ENCODE peak calls at places on chromosomes 6 and 20, in eight cellular contexts. One of them, this sample, is unnamed.
A peak's percentile ranks its signal among the peaks of the same experiment; 100 is the strongest.

GRCh38 chr6:9690388-9690787 is 724.5 kb downstream of the TFAP2A start:
- DNase-seq in OCI-LY7: no peak
- DNase-seq in GM23248: no peak
- DNase-seq in PC-3: no peak
- DNase-seq in hepatocyte: no peak
- DNase-seq in GM23338: peak; percentile 7
- DNase-seq in HCT116: no peak
- DNase-seq in neural progenitor cell: no peak
- DNase-seq in this sample: no peak

GRCh38 chr6:137363805-137364138 is 130.4 kb downstream of the OLIG3 start:
- DNase-seq in OCI-LY7: peak; percentile 12
- DNase-seq in GM23248: peak; percentile 28
- DNase-seq in PC-3: no peak
- DNase-seq in hepatocyte: no peak
- DNase-seq in GM23338: no peak
- DNase-seq in HCT116: no peak
- DNase-seq in neural progenitor cell: no peak
- DNase-seq in this sample: no peak

GRCh38 chr20:50404419-50405234 is 105.6 kb upstream of the PTPN1 start:
- DNase-seq in OCI-LY7: no peak
- DNase-seq in GM23248: no peak
- DNase-seq in PC-3: no peak
- DNase-seq in hepatocyte: no peak
- DNase-seq in GM23338: no peak
- DNase-seq in HCT116: no peak
- DNase-seq in neural progenitor cell: no peak
- DNase-seq in this sample: no peak

GRCh38 chr20:7856756-7857155 is 83.5 kb downstream of the HAO1 start:
- DNase-seq in OCI-LY7: peak; percentile 10
- DNase-seq in GM23248: peak; percentile 82
- DNase-seq in PC-3: peak; percentile 95
- DNase-seq in hepatocyte: no peak
- DNase-seq in GM23338: no peak
- DNase-seq in HCT116: no peak
- DNase-seq in neural progenitor cell: no peak
- DNase-seq in this sample: no peak

GRCh38 chr6:139882977-139883728 is 508.7 kb upstream of the CITED2 start:
- DNase-seq in OCI-LY7: no peak
- DNase-seq in GM23248: peak; percentile 48
- DNase-seq in PC-3: peak; percentile 16
- DNase-seq in hepatocyte: no peak
- DNase-seq in GM23338: no peak
- DNase-seq in HCT116: no peak
- DNase-seq in neural progenitor cell: no peak
- DNase-seq in this sample: no peak

GRCh38 chr20:61373055-61373399 is 121.0 kb downstream of the CDH4 start:
- DNase-seq in OCI-LY7: no peak
- DNase-seq in GM23248: no peak
- DNase-seq in PC-3: no peak
- DNase-seq in hepatocyte: no peak
- DNase-seq in GM23338: no peak
- DNase-seq in HCT116: no peak
- DNase-seq in neural progenitor cell: no peak
- DNase-seq in this sample: no peak

GRCh38 chr6:44256291-44257006 is 879 bp downstream of the SLC35B2 start:
- DNase-seq in OCI-LY7: no peak
- DNase-seq in GM23248: no peak
- DNase-seq in PC-3: peak; percentile 45
- DNase-seq in hepatocyte: no peak
- DNase-seq in GM23338: peak; percentile 81
- DNase-seq in HCT116: no peak
- DNase-seq in neural progenitor cell: no peak
- DNase-seq in this sample: no peak

GRCh38 chr6:71139249-71139648 is 149.4 kb upstream of the OGFRL1 start:
- DNase-seq in OCI-LY7: no peak
- DNase-seq in GM23248: no peak
- DNase-seq in PC-3: peak; percentile 2
- DNase-seq in hepatocyte: no peak
- DNase-seq in GM23338: no peak
- DNase-seq in HCT116: no peak
- DNase-seq in neural progenitor cell: no peak
- DNase-seq in this sample: no peak

GRCh38 chr20:59455392-59456341 is 148.7 kb upstream of the PHACTR3 start:
- DNase-seq in OCI-LY7: peak; percentile 14
- DNase-seq in GM23248: peak; percentile 63
- DNase-seq in PC-3: peak; percentile 48
- DNase-seq in hepatocyte: peak; percentile 53
- DNase-seq in GM23338: peak; percentile 68
- DNase-seq in HCT116: peak; percentile 3
- DNase-seq in neural progenitor cell: peak; percentile 60
- DNase-seq in this sample: peak; percentile 77

GRCh38 chr20:48928832-48929725 is 7.6 kb downstream of the ARFGEF2 start:
- DNase-seq in OCI-LY7: no peak
- DNase-seq in GM23248: peak; percentile 76
- DNase-seq in PC-3: no peak
- DNase-seq in hepatocyte: peak; percentile 42
- DNase-seq in GM23338: no peak
- DNase-seq in HCT116: no peak
- DNase-seq in neural progenitor cell: no peak
- DNase-seq in this sample: no peak

DNA sequence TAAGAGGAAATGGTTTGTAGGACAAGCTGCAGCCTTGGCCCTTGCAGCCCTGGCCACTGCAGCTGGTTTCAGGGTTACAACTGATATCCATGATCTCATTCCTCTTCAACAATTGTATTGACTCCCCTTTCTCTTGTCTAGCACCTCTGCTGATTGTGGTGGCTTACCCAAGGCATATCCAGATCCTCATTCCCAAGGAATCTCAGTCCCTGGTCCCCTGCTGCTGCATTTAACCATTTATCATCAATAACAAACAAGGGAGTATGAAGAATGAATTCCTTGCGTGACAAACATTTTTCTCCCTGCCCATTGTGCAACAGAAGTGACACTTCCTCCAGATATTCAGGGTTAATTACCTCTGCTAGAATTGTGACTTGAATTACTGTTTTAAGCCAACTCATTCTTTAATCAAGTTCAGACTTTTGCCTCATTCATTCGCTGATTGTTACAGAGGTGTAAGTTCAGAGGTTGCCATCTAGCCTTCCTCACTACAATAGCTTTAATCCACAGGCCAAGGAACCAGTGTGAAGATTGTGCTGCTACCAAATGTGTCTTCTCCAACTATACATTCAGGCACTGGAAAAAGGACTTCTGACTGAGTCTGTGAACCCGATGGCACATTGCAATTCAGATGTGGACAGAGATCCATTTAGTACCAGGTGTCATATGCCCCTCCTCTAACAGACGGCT is 111.1 kb upstream of the ADGRF1 start:
- DNase-seq in OCI-LY7: no peak
- DNase-seq in GM23248: peak; percentile 47
- DNase-seq in PC-3: no peak
- DNase-seq in hepatocyte: no peak
- DNase-seq in GM23338: peak; percentile 17
- DNase-seq in HCT116: no peak
- DNase-seq in neural progenitor cell: no peak
- DNase-seq in this sample: no peak
- TF ChIP-seq EZH2phosphoT487 in OCI-LY7: no peak
- TF ChIP-seq EZH2phosphoT487 in GM23248: no peak
- TF ChIP-seq EZH2phosphoT487 in PC-3: no peak
- TF ChIP-seq EZH2phosphoT487 in hepatocyte: no peak
- TF ChIP-seq EZH2phosphoT487 in GM23338: no peak
- TF ChIP-seq EZH2phosphoT487 in HCT116: no peak
- TF ChIP-seq EZH2phosphoT487 in neural progenitor cell: no peak
- TF ChIP-seq EZH2phosphoT487 in this sample: no peak

GRCh38 chr6:36914227-36914794 is 28.6 kb downstream of the C6orf89 start:
- DNase-seq in OCI-LY7: no peak
- DNase-seq in GM23248: peak; percentile 71
- DNase-seq in PC-3: peak; percentile 99
- DNase-seq in hepatocyte: peak; percentile 85
- DNase-seq in GM23338: peak; percentile 90
- DNase-seq in HCT116: peak; percentile 73
- DNase-seq in neural progenitor cell: peak; percentile 61
- DNase-seq in this sample: no peak

GRCh38 chr6:36912583-36912982 is 26.8 kb downstream of the C6orf89 start:
- DNase-seq in OCI-LY7: no peak
- DNase-seq in GM23248: peak; percentile 90
- DNase-seq in PC-3: peak; percentile 96
- DNase-seq in hepatocyte: peak; percentile 30
- DNase-seq in GM23338: no peak
- DNase-seq in HCT116: no peak
- DNase-seq in neural progenitor cell: no peak
- DNase-seq in this sample: no peak

GRCh38 chr6:36913082-36913481 is 27.3 kb downstream of the C6orf89 start:
- DNase-seq in OCI-LY7: no peak
- DNase-seq in GM23248: no peak
- DNase-seq in PC-3: no peak
- DNase-seq in hepatocyte: no peak
- DNase-seq in GM23338: no peak
- DNase-seq in HCT116: no peak
- DNase-seq in neural progenitor cell: no peak
- DNase-seq in this sample: no peak

GRCh38 chr6:36908758-36909157 is 23.0 kb downstream of the C6orf89 start:
- DNase-seq in OCI-LY7: no peak
- DNase-seq in GM23248: no peak
- DNase-seq in PC-3: no peak
- DNase-seq in hepatocyte: no peak
- DNase-seq in GM23338: peak; percentile 13
- DNase-seq in HCT116: no peak
- DNase-seq in neural progenitor cell: no peak
- DNase-seq in this sample: no peak

GRCh38 chr6:36911946-36912555 is 26.3 kb downstream of the C6orf89 start:
- DNase-seq in OCI-LY7: peak; percentile 5
- DNase-seq in GM23248: no peak
- DNase-seq in PC-3: no peak
- DNase-seq in hepatocyte: no peak
- DNase-seq in GM23338: no peak
- DNase-seq in HCT116: no peak
- DNase-seq in neural progenitor cell: no peak
- DNase-seq in this sample: no peak
- TF ChIP-seq EZH2phosphoT487 in OCI-LY7: no peak
- TF ChIP-seq EZH2phosphoT487 in GM23248: no peak
- TF ChIP-seq EZH2phosphoT487 in PC-3: no peak
- TF ChIP-seq EZH2phosphoT487 in hepatocyte: no peak
- TF ChIP-seq EZH2phosphoT487 in GM23338: no peak
- TF ChIP-seq EZH2phosphoT487 in HCT116: no peak
- TF ChIP-seq EZH2phosphoT487 in neural progenitor cell: no peak
- TF ChIP-seq EZH2phosphoT487 in this sample: no peak

DNA sequence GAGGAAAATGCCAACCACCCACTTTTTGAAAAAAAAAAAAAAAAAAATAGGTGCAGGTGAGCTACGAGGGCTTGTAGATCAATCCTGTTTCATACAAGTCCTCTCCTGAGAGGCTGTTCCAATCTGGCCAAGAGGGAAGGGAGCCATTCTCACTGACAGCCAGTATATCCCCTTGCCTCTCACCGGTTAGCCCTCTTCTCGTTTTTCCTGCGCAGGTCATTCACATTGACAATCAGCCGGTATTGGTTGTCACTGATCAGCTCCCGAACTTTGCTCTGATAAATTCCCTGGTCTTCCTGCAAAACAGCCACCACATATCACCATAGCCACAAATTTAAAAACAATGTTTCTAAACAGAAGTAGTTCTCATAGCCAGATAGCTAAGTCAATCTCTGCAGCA is 1.4 kb downstream of the MCM3 start:
- DNase-seq in OCI-LY7: no peak
- DNase-seq in GM23248: no peak
- DNase-seq in PC-3: no peak
- DNase-seq in hepatocyte: no peak
- DNase-seq in GM23338: no peak
- DNase-seq in HCT116: no peak
- DNase-seq in neural progenitor cell: no peak
- DNase-seq in this sample: no peak
- TF ChIP-seq EZH2phosphoT487 in OCI-LY7: no peak
- TF ChIP-seq EZH2phosphoT487 in GM23248: no peak
- TF ChIP-seq EZH2phosphoT487 in PC-3: no peak
- TF ChIP-seq EZH2phosphoT487 in hepatocyte: no peak
- TF ChIP-seq EZH2phosphoT487 in GM23338: no peak
- TF ChIP-seq EZH2phosphoT487 in HCT116: no peak
- TF ChIP-seq EZH2phosphoT487 in neural progenitor cell: no peak
- TF ChIP-seq EZH2phosphoT487 in this sample: no peak

GRCh38 chr20:24102290-24102689 is 113.7 kb upstream of the GGTLC1 start:
- DNase-seq in OCI-LY7: peak; percentile 15
- DNase-seq in GM23248: no peak
- DNase-seq in PC-3: peak; percentile 61
- DNase-seq in hepatocyte: no peak
- DNase-seq in GM23338: peak; percentile 73
- DNase-seq in HCT116: no peak
- DNase-seq in neural progenitor cell: peak; percentile 56
- DNase-seq in this sample: no peak
- TF ChIP-seq EZH2phosphoT487 in OCI-LY7: no peak
- TF ChIP-seq EZH2phosphoT487 in GM23248: no peak
- TF ChIP-seq EZH2phosphoT487 in PC-3: no peak
- TF ChIP-seq EZH2phosphoT487 in hepatocyte: no peak
- TF ChIP-seq EZH2phosphoT487 in GM23338: no peak
- TF ChIP-seq EZH2phosphoT487 in HCT116: no peak
- TF ChIP-seq EZH2phosphoT487 in neural progenitor cell: no peak
- TF ChIP-seq EZH2phosphoT487 in this sample: no peak

GRCh38 chr20:19692100-19692499 is 66.0 kb upstream of the RIN2 start:
- DNase-seq in OCI-LY7: no peak
- DNase-seq in GM23248: peak; percentile 50
- DNase-seq in PC-3: peak; percentile 95
- DNase-seq in hepatocyte: no peak
- DNase-seq in GM23338: no peak
- DNase-seq in HCT116: no peak
- DNase-seq in neural progenitor cell: no peak
- DNase-seq in this sample: no peak

GRCh38 chr20:19693508-19693907 is 64.5 kb upstream of the RIN2 start:
- DNase-seq in OCI-LY7: no peak
- DNase-seq in GM23248: no peak
- DNase-seq in PC-3: no peak
- DNase-seq in hepatocyte: no peak
- DNase-seq in GM23338: no peak
- DNase-seq in HCT116: no peak
- DNase-seq in neural progenitor cell: no peak
- DNase-seq in this sample: no peak

GRCh38 chr20:19691125-19691524 is 66.9 kb upstream of the RIN2 start:
- DNase-seq in OCI-LY7: no peak
- DNase-seq in GM23248: no peak
- DNase-seq in PC-3: no peak
- DNase-seq in hepatocyte: peak; percentile 32
- DNase-seq in GM23338: no peak
- DNase-seq in HCT116: no peak
- DNase-seq in neural progenitor cell: no peak
- DNase-seq in this sample: no peak

GRCh38 chr20:19690462-19690861 is 67.6 kb upstream of the RIN2 start:
- DNase-seq in OCI-LY7: no peak
- DNase-seq in GM23248: no peak
- DNase-seq in PC-3: no peak
- DNase-seq in hepatocyte: no peak
- DNase-seq in GM23338: peak; percentile 18
- DNase-seq in HCT116: no peak
- DNase-seq in neural progenitor cell: no peak
- DNase-seq in this sample: no peak

DNA sequence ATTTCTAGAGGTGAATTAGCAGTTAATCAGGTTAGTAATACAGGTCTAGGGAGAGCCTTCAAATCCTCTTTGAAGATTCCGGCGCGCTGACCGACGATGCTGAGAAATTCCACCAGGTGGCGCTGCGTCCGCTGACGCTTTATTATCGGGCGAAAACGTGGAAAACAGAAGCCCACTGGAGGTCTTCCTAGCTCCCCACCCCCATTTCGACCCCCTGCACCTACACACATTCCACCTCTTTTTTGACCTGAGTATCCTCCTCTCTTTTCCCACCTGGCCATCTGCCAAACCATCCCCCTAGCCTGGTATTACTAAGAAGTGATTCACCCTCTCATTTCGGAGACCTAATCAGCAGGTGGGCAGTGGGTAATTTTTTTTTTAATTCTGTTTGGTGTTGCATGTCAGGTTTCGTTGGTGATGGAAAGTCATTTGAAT is 65.4 kb upstream of the RIN2 start:
- DNase-seq in OCI-LY7: peak; percentile 40
- DNase-seq in GM23248: peak; percentile 58
- DNase-seq in PC-3: peak; percentile 82
- DNase-seq in hepatocyte: peak; percentile 66
- DNase-seq in GM23338: peak; percentile 77
- DNase-seq in HCT116: peak; percentile 37
- DNase-seq in neural progenitor cell: peak; percentile 61
- DNase-seq in this sample: peak; percentile 58
- TF ChIP-seq EZH2phosphoT487 in OCI-LY7: no peak
- TF ChIP-seq EZH2phosphoT487 in GM23248: no peak
- TF ChIP-seq EZH2phosphoT487 in PC-3: no peak
- TF ChIP-seq EZH2phosphoT487 in hepatocyte: no peak
- TF ChIP-seq EZH2phosphoT487 in GM23338: no peak
- TF ChIP-seq EZH2phosphoT487 in HCT116: no peak
- TF ChIP-seq EZH2phosphoT487 in neural progenitor cell: no peak
- TF ChIP-seq EZH2phosphoT487 in this sample: no peak

This sample was measured in SK-N-SH.